ENCODE peak calls at places on chromosomes 1 and 21, in six cellular contexts. P is stimulated activated naive CD4-positive, alpha-beta T cell; V is NCI-H1105; W is neuronal stem cell; J is HS-27A; T is T-helper 1 cell. X is an unnamed sample.

GRCh38 chr1:30684881-30685795 is 38.2 kb downstream of the MATN1 start:
- DNase-seq in W (peak; percentile 94), J (no peak), T (peak; percentile 37), P (peak; percentile 70), V (peak; percentile 8), X (no peak)

GRCh38 chr1:109425902-109426277 is 358 bp downstream of the PSMA5 start:
- DNase-seq in T (no peak), V (no peak), P (no peak), W (no peak), J (peak; percentile 56), X (no peak)

GRCh38 chr1:145711213-145711651 is 4.1 kb upstream of the PDZK1 start:
- DNase-seq in J (no peak), T (no peak), V (no peak), W (no peak), P (no peak), X (peak; percentile 98)

GRCh38 chr21:44756416-44757185 is 45.0 kb downstream of the UBE2G2 start:
- DNase-seq in P (no peak), V (no peak), W (no peak), T (no peak), J (no peak), X (no peak)

GRCh38 chr1:175338447-175339135 is 146.0 kb upstream of the KIAA0040 start:
- DNase-seq in W (no peak), V (no peak), P (peak; percentile 17), J (no peak), T (no peak), X (no peak)

GRCh38 chr21:36104306-36105300 is 30.3 kb upstream of the CBR3 start:
- DNase-seq in J (no peak), V (no peak), P (peak; percentile 54), W (peak; percentile 54), T (no peak), X (peak; percentile 99)

GRCh38 chr1:194908643-194909042 is 1699.6 kb downstream of the KCNT2 start:
- DNase-seq in T (no peak), W (no peak), V (no peak), J (no peak), P (no peak), X (no peak)

GRCh38 chr21:42362198-42362597 is 4.1 kb downstream of the TFF1 start:
- DNase-seq in V (no peak), T (no peak), J (no peak), P (no peak), W (no peak), X (no peak)

GRCh38 chr1:78223417-78224215 is 177.8 kb downstream of the GIPC2 start:
- DNase-seq in J (no peak), T (no peak), P (no peak), W (no peak), V (no peak), X (no peak)

GRCh38 chr1:115323366-115324004 is 14.6 kb downstream of the NGF start:
- DNase-seq in V (no peak), P (no peak), T (no peak), J (no peak), W (no peak), X (no peak)

GRCh38 chr1:180969429-180969828 is 53.2 kb downstream of the STX6 start:
- DNase-seq in T (no peak), W (no peak), J (no peak), V (no peak), P (no peak), X (no peak)

GRCh38 chr1:175820456-175820855 is 77.1 kb upstream of the TNR start:
- DNase-seq in W (no peak), J (no peak), V (no peak), P (no peak), T (no peak), X (no peak)

GRCh38 chr1:204304067-204304466 is 55.7 kb downstream of the PLEKHA6 start:
- DNase-seq in T (no peak), P (no peak), J (no peak), V (no peak), W (no peak), X (no peak)